ENCODE peak calls at places on chromosomes 11 and 22, in five cellular contexts. E, J, Z, C and H are unnamed samples.

GRCh38 chr22:17400305-17400704 is 31.0 kb downstream of the CECR2 start:
- DNase-seq in E (no peak), J (no peak), Z (no peak), C (no peak), H (no peak)

GRCh38 chr11:63508009-63508408 is 2.1 kb downstream of the LGALS12 start:
- DNase-seq in E (peak; percentile 64), J (no peak), Z (no peak), C (no peak), H (peak; percentile 38)

GRCh38 chr11:20293531-20293930 is 70.0 kb upstream of the HTATIP2 start:
- DNase-seq in E (peak; percentile 35), J (no peak), Z (no peak), C (no peak), H (no peak)

GRCh38 chr11:119891392-119891791 is 162.4 kb upstream of the NECTIN1 start:
- DNase-seq in E (no peak), J (no peak), Z (no peak), C (no peak), H (no peak)

GRCh38 chr11:128898580-128899344 is 7.6 kb downstream of the KCNJ5 start:
- DNase-seq in E (no peak), J (no peak), Z (no peak), C (no peak), H (no peak)

GRCh38 chr22:40114411-40114810 is 63.3 kb upstream of the TNRC6B start:
- DNase-seq in E (no peak), J (no peak), Z (no peak), C (no peak), H (no peak)

GRCh38 chr11:2760196-2760871 is 60.5 kb upstream of the KCNQ1OT1 start:
- DNase-seq in E (no peak), J (no peak), Z (peak; percentile 37), C (no peak), H (no peak)

GRCh38 chr22:47201186-47201995 is 438.9 kb downstream of the TBC1D22A start:
- DNase-seq in E (no peak), J (no peak), Z (peak; percentile 8), C (no peak), H (no peak)

GRCh38 chr11:65506316-65506769 is 7.5 kb downstream of the MALAT1 start:
- DNase-seq in E (no peak), J (no peak), Z (no peak), C (no peak), H (no peak)

GRCh38 chr11:61007971-61008896 is 36.8 kb downstream of the CD6 start:
- DNase-seq in E (no peak), J (peak; percentile 57), Z (peak; percentile 93), C (no peak), H (no peak)

GRCh38 chr22:46673677-46674236 is 53.6 kb downstream of the GRAMD4 start:
- DNase-seq in E (no peak), J (no peak), Z (no peak), C (no peak), H (no peak)

GRCh38 chr11:46075168-46075567 is 46.1 kb downstream of the PHF21A start:
- DNase-seq in E (no peak), J (no peak), Z (no peak), C (no peak), H (no peak)

GRCh38 chr11:125091247-125091876 is 20.1 kb downstream of the TMEM218 start:
- DNase-seq in E (peak; percentile 47), J (peak; percentile 77), Z (no peak), C (no peak), H (peak; percentile 81)

GRCh38 chr11:78190374-78190773 is 1.7 kb downstream of the USP35 start:
- DNase-seq in E (no peak), J (no peak), Z (no peak), C (peak; percentile 19), H (no peak)

GRCh38 chr11:706957-707816 is 1.2 kb downstream of the EPS8L2 start:
- DNase-seq in E (peak; percentile 94), J (no peak), Z (no peak), C (no peak), H (no peak)

GRCh38 chr11:125512106-125512505 is 16.0 kb upstream of the FEZ1 start:
- DNase-seq in E (no peak), J (no peak), Z (no peak), C (no peak), H (no peak)

GRCh38 chr22:44541671-44542319 is 43.8 kb upstream of the RTL6 start:
- DNase-seq in E (no peak), J (no peak), Z (no peak), C (no peak), H (no peak)

GRCh38 chr11:110367571-110367970 is 62.2 kb upstream of the FDX1 start:
- DNase-seq in E (no peak), J (no peak), Z (no peak), C (no peak), H (no peak)

GRCh38 chr11:16511109-16511806 is 154.9 kb upstream of the SOX6 start:
- DNase-seq in E (no peak), J (no peak), Z (no peak), C (no peak), H (no peak)

GRCh38 chr22:48867891-48868290 is 959.8 kb downstream of the BRD1 start:
- DNase-seq in E (no peak), J (no peak), Z (no peak), C (no peak), H (no peak)

GRCh38 chr11:46417711-46418110 is 26.1 kb upstream of the CHRM4 start:
- DNase-seq in E (no peak), J (no peak), Z (no peak), C (no peak), H (no peak)

GRCh38 chr11:2942872-2943710 is 13.9 kb upstream of the PHLDA2 start:
- DNase-seq in E (no peak), J (no peak), Z (no peak), C (no peak), H (no peak)

GRCh38 chr11:108853864-108854263 is 189.0 kb downstream of the DDX10 start:
- DNase-seq in E (no peak), J (peak; percentile 5), Z (no peak), C (no peak), H (no peak)

GRCh38 chr22:42397332-42398246 is 34.6 kb downstream of the NFAM1 start:
- DNase-seq in E (no peak), J (no peak), Z (no peak), C (peak; percentile 66), H (no peak)

GRCh38 chr11:68831124-68831523 is 10.6 kb downstream of the CPT1A start:
- DNase-seq in E (no peak), J (no peak), Z (no peak), C (no peak), H (no peak)

GRCh38 chr22:36211237-36211881 is 9.8 kb upstream of the APOL4 start:
- DNase-seq in E (no peak), J (no peak), Z (no peak), C (no peak), H (no peak)

GRCh38 chr11:79237676-79238075 is 203.2 kb downstream of the TENM4 start:
- DNase-seq in E (no peak), J (no peak), Z (no peak), C (no peak), H (no peak)

GRCh38 chr22:30628491-30628890 is 7.1 kb upstream of the SLC35E4 start:
- DNase-seq in E (no peak), J (no peak), Z (no peak), C (no peak), H (no peak)

GRCh38 chr22:19722175-19722914 is 994 bp upstream of the GP1BB start:
- DNase-seq in E (no peak), J (no peak), Z (peak; percentile 76), C (no peak), H (no peak)

GRCh38 chr11:8765294-8765693 is 82.7 kb downstream of the RPL27A start:
- DNase-seq in E (peak; percentile 49), J (no peak), Z (no peak), C (no peak), H (no peak)

GRCh38 chr11:79400717-79401330 is 40.0 kb downstream of the TENM4 start:
- DNase-seq in E (peak; percentile 12), J (no peak), Z (peak; percentile 75), C (no peak), H (peak; percentile 55)

GRCh38 chr11:58933661-58934060 is 5.6 kb upstream of the GLYATL1 start:
- DNase-seq in E (no peak), J (no peak), Z (no peak), C (no peak), H (no peak)

GRCh38 chr11:59754494-59754858 is 700 bp upstream of the STX3 start:
- DNase-seq in E (no peak), J (peak; percentile 1), Z (no peak), C (no peak), H (peak; percentile 26)

GRCh38 chr22:29396126-29396525 is 7.8 kb upstream of the AP1B1 start:
- DNase-seq in E (no peak), J (no peak), Z (no peak), C (no peak), H (no peak)

GRCh38 chr11:133443361-133443760 is 88.9 kb downstream of the OPCML start:
- DNase-seq in E (no peak), J (no peak), Z (no peak), C (no peak), H (no peak)

GRCh38 chr22:19117111-19117512 is 5.1 kb downstream of the DGCR2 start:
- DNase-seq in E (no peak), J (no peak), Z (no peak), C (no peak), H (no peak)

DNA sequence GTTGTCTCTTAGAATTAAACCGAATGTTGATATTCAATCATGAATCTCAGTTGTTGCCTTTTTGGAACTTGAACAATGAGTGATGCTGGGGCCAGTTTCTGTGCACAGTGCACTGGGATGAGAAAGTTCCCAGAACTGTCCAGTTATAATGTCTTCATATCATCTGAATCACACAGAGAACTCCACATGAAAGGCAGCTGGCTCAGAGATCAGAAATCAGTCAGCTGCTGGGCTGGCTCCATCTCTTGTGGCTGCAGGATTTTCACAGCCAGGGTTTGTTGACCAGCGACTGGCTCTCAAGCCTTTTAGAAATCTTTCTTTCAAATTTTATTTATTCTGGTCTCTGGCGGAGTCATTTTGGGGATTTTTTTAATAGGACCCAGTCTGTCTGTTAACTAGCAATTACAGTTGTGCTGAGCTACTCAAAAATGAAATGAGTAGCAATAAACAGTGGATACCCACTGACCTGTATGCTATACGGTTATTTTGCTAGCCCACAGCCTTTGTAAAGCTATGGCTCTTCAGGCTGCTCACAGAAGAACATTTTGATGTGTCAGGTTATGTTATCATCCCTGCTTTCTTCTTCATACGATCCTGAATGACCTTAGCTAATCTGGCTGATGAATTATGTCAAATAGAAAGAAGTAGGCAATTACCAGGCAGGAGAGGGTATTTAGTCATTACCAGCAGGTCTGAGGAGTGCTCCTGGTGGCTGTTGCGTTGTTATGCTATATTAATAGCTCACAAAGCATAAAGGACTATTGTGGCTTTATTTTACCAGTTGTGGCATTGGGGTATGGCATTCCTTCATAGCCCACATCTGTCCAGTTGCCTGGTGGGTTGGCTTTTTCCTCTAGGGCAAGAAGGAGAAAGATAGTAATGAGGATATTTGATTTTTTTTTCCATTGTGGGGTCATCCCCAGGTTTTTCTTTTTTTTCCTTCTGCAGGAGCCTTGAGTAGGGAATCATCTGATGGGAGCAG is 3.6 kb downstream of the FAT3 start:
- DNase-seq in E (no peak), J (no peak), Z (no peak), C (no peak), H (no peak)
- TF ChIP-seq SUZ12 in E (no peak), J (no peak), Z (no peak), C (no peak), H (no peak)

GRCh38 chr11:96049426-96049825 is 125.5 kb upstream of the MTMR2 start:
- DNase-seq in E (no peak), J (no peak), Z (no peak), C (no peak), H (no peak)
- TF ChIP-seq SUZ12 in E (no peak), J (no peak), Z (no peak), C (no peak), H (no peak)

GRCh38 chr22:32175751-32176644 is 16.9 kb upstream of the C22orf42 start:
- DNase-seq in E (no peak), J (peak; percentile 18), Z (peak; percentile 80), C (no peak), H (no peak)
- TF ChIP-seq SUZ12 in E (no peak), J (no peak), Z (peak; percentile 54), C (no peak), H (no peak)

GRCh38 chr11:103397369-103397768 is 288.1 kb downstream of the DYNC2H1 start:
- DNase-seq in E (no peak), J (no peak), Z (no peak), C (no peak), H (no peak)
- TF ChIP-seq SUZ12 in E (no peak), J (no peak), Z (no peak), C (no peak), H (no peak)